ENCODE peak calls at places on chromosomes 3 and 15, in five cellular contexts. U, X, T, O and Z are unnamed samples.

GRCh38 chr3:128472462-128473179 is 5.9 kb upstream of the DNAJB8 start:
- DNase-seq in U (no peak), O (no peak), X (no peak), T (no peak), Z (no peak)

GRCh38 chr15:78306176-78306774 is 6.9 kb upstream of the SKIC8 start:
- DNase-seq in T (no peak), X (peak), U (peak), O (no peak), Z (no peak)

GRCh38 chr3:2579206-2579605 is 480.5 kb downstream of the CNTN4 start:
- DNase-seq in U (no peak), X (no peak), T (no peak), O (no peak), Z (peak)

GRCh38 chr3:123765475-123766166 is 118.5 kb downstream of the MYLK start:
- DNase-seq in X (peak), O (peak), T (no peak), U (no peak), Z (no peak)

GRCh38 chr3:186949281-186949982 is 19.1 kb downstream of the ST6GAL1 start:
- DNase-seq in T (no peak), O (no peak), X (peak), U (peak), Z (no peak)

GRCh38 chr3:118541791-118542190 is 492.9 kb downstream of the IGSF11 start:
- DNase-seq in T (no peak), O (no peak), U (no peak), X (no peak), Z (no peak)

GRCh38 chr3:64388886-64389285 is 163.6 kb upstream of the PRICKLE2 start:
- DNase-seq in U (no peak), X (no peak), O (no peak), T (no peak), Z (no peak)

GRCh38 chr3:127448161-127448561 is 142.4 kb downstream of the TPRA1 start:
- DNase-seq in X (no peak), T (no peak), O (no peak), U (peak), Z (peak)

GRCh38 chr15:45630958-45631691 is 3.7 kb upstream of the SQOR start:
- DNase-seq in O (no peak), U (no peak), X (peak), T (no peak), Z (no peak)

GRCh38 chr3:14203521-14204079 is 25.0 kb downstream of the LSM3 start:
- DNase-seq in O (peak), U (peak), T (no peak), X (peak), Z (peak)

GRCh38 chr15:74130089-74130848 is at the start of gene ISLR2:
- DNase-seq in U (peak), X (no peak), T (no peak), O (no peak), Z (peak)

GRCh38 chr15:91047545-91048199 is 25.3 kb upstream of the VPS33B start:
- DNase-seq in T (no peak), U (no peak), X (no peak), O (no peak), Z (no peak)

GRCh38 chr3:140436421-140436820 is 241.4 kb upstream of the TRIM42 start:
- DNase-seq in O (no peak), U (no peak), X (no peak), T (no peak), Z (no peak)

GRCh38 chr3:159858650-159859049 is 130.0 kb upstream of the IL12A start:
- DNase-seq in T (no peak), U (no peak), O (no peak), X (no peak), Z (no peak)

GRCh38 chr3:179015551-179016020 is 56.0 kb downstream of the ZMAT3 start:
- DNase-seq in U (peak), T (peak), X (peak), O (peak), Z (peak)

GRCh38 chr3:155465664-155466063 is 172.2 kb upstream of the STRIT1 start:
- DNase-seq in T (no peak), X (no peak), U (no peak), O (no peak), Z (no peak)

GRCh38 chr3:54968546-54969172 is 40.8 kb upstream of the LRTM1 start:
- DNase-seq in X (peak), U (no peak), T (no peak), O (no peak), Z (no peak)

GRCh38 chr3:99211309-99211708 is 309.8 kb upstream of the DCBLD2 start:
- DNase-seq in X (no peak), O (no peak), U (no peak), T (no peak), Z (no peak)

GRCh38 chr3:61371123-61371522 is 119.9 kb upstream of the FHIT start:
- DNase-seq in T (no peak), O (peak), X (no peak), U (peak), Z (peak)

GRCh38 chr3:111890051-111890580 is 31.1 kb downstream of the PHLDB2 start:
- DNase-seq in U (no peak), O (no peak), X (no peak), T (no peak), Z (no peak)

GRCh38 chr3:77411990-77412389 is 372.1 kb downstream of the ROBO2 start:
- DNase-seq in T (no peak), O (no peak), X (no peak), U (no peak), Z (no peak)

GRCh38 chr15:57324590-57324890 is 51.8 kb upstream of the CGNL1 start:
- DNase-seq in X (no peak), T (no peak), U (no peak), O (no peak), Z (no peak)

GRCh38 chr3:194265505-194265892 is 85.6 kb downstream of the CPN2 start:
- DNase-seq in T (no peak), O (no peak), U (no peak), X (peak), Z (peak)

GRCh38 chr3:82224661-82225060 is 463.2 kb upstream of the GBE1 start:
- DNase-seq in O (no peak), X (no peak), U (no peak), T (no peak), Z (no peak)
- TF ChIP-seq MXI1 in O (no peak), X (no peak), U (no peak), T (no peak), Z (no peak)

GRCh38 chr3:160924776-160925175 is 168.7 kb downstream of the PPM1L start:
- DNase-seq in O (no peak), X (no peak), U (no peak), T (no peak), Z (no peak)

GRCh38 chr3:160919942-160920341 is 163.9 kb downstream of the PPM1L start:
- DNase-seq in T (no peak), X (no peak), U (no peak), O (no peak), Z (no peak)

DNA sequence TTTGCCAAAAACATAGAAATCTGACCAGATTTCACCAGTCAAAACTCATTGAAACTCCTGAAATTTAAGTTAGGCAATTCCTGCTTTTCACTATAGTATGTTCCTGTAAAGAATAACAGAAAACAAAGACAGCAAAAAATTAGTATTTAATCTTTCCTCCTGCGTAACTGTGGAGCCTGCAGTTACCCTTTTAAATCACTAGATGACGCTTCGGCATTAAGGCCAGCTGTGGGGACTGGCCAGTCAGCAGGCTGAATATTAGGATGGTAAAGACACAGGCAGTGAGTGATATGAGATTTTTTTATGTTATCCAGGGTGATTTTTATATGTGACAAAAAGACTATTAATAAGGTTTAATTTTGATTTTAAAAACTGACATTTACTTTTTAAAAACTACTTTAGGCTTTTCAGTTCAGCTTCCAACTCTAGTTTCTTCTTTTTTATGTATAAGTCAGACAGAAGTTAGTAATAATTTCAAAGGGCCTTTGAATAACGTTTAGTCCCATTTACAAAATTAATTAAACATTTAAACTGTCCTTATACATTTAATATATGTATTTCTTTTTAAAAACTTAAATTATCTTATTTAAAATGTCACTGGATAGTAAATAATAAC is 165.1 kb downstream of the PPM1L start:
- DNase-seq in U (peak), O (peak), X (peak), T (no peak), Z (peak)
- TF ChIP-seq MXI1 in U (no peak), O (no peak), X (no peak), T (no peak), Z (no peak)

GRCh38 chr15:70269991-70270751 is 172.5 kb upstream of the TLE3 start:
- DNase-seq in T (no peak), X (no peak), O (no peak), U (no peak), Z (no peak)
- TF ChIP-seq MXI1 in T (no peak), X (no peak), O (no peak), U (no peak), Z (no peak)

GRCh38 chr3:146280859-146281258 is 30.0 kb upstream of the PLSCR4 start:
- DNase-seq in T (no peak), U (no peak), O (no peak), X (peak), Z (no peak)
- TF ChIP-seq MXI1 in T (no peak), U (no peak), O (no peak), X (no peak), Z (no peak)